ENCODE peak calls at places on chromosomes 2 and 18, in four cellular contexts. X, B, E and F are unnamed samples.

GRCh38 chr2:61017003-61017555 is 441 bp upstream of the PEX13 start:
- DNase-seq in X (peak), B (peak), E (peak), F (peak)

GRCh38 chr2:96832751-96833507 is 10.9 kb downstream of the ANKRD23 start:
- DNase-seq in X (no peak), B (peak), E (peak), F (peak)

GRCh38 chr2:205161156-205161555 is 521.1 kb upstream of the NRP2 start:
- DNase-seq in X (no peak), B (no peak), E (no peak), F (no peak)

GRCh38 chr18:68925268-68925667 is 127.4 kb downstream of the CCDC102B start:
- DNase-seq in X (no peak), B (no peak), E (no peak), F (peak)

GRCh38 chr2:178280261-178280852 is 86.0 kb downstream of the OSBPL6 start:
- DNase-seq in X (peak), B (peak), E (no peak), F (peak)

GRCh38 chr2:52964916-52965530 is 802.6 kb upstream of the CHAC2 start:
- DNase-seq in X (no peak), B (no peak), E (no peak), F (no peak)

GRCh38 chr18:13725566-13726227 is 661 bp downstream of the FAM210A start:
- DNase-seq in X (no peak), B (no peak), E (no peak), F (peak)

GRCh38 chr2:20759487-20759886 is 63.4 kb downstream of the LDAH start:
- DNase-seq in X (no peak), B (no peak), E (no peak), F (no peak)

GRCh38 chr2:15173506-15173905 is 387.6 kb downstream of the NBAS start:
- DNase-seq in X (no peak), B (no peak), E (no peak), F (no peak)

GRCh38 chr18:68284236-68284635 is 430.7 kb downstream of the TMX3 start:
- DNase-seq in X (no peak), B (no peak), E (no peak), F (no peak)

GRCh38 chr18:28176933-28177827 is at the start of gene CDH2:
- DNase-seq in X (no peak), B (peak), E (peak), F (peak)

GRCh38 chr2:44572196-44572900 is 210.6 kb downstream of the CAMKMT start:
- DNase-seq in X (no peak), B (peak), E (no peak), F (peak)

GRCh38 chr2:226800941-226801784 is 1.5 kb upstream of the IRS1 start:
- DNase-seq in X (peak), B (peak), E (peak), F (peak)

GRCh38 chr2:184599875-184600227 is 1.5 kb downstream of the ZNF804A start:
- DNase-seq in X (no peak), B (peak), E (no peak), F (peak)

GRCh38 chr2:215430528-215431187 is 5.2 kb downstream of the FN1 start:
- DNase-seq in X (no peak), B (peak), E (no peak), F (peak)

GRCh38 chr2:36441816-36442215 is 86.2 kb downstream of the CRIM1 start:
- DNase-seq in X (no peak), B (peak), E (no peak), F (peak)

GRCh38 chr2:175019566-175020327 is 14.6 kb upstream of the CHN1 start:
- DNase-seq in X (no peak), B (no peak), E (no peak), F (no peak)

GRCh38 chr2:144518744-144519596 is 949 bp downstream of the ZEB2 start:
- DNase-seq in X (no peak), B (no peak), E (no peak), F (peak)

GRCh38 chr2:128733450-128733849 is 414.8 kb upstream of the HS6ST1 start:
- DNase-seq in X (no peak), B (no peak), E (no peak), F (no peak)

GRCh38 chr2:234309431-234309830 is 187.4 kb downstream of the ARL4C start:
- DNase-seq in X (no peak), B (no peak), E (no peak), F (no peak)

GRCh38 chr2:223643310-223643709 is 41.1 kb upstream of the SCG2 start:
- DNase-seq in X (peak), B (no peak), E (no peak), F (no peak)

GRCh38 chr18:36391426-36392145 is 94.1 kb downstream of the FHOD3 start:
- DNase-seq in X (no peak), B (no peak), E (no peak), F (no peak)

GRCh38 chr2:105671156-105671555 is 73.6 kb upstream of the NCK2 start:
- DNase-seq in X (no peak), B (no peak), E (peak), F (peak)

GRCh38 chr2:47555368-47555767 is 152.4 kb downstream of the MSH2 start:
- DNase-seq in X (no peak), B (no peak), E (no peak), F (no peak)

GRCh38 chr2:74512744-74513604 is 1.3 kb upstream of the TLX2 start:
- DNase-seq in X (no peak), B (no peak), E (no peak), F (no peak)

GRCh38 chr2:118169359-118170005 is 81.2 kb downstream of the INSIG2 start:
- DNase-seq in X (no peak), B (peak), E (peak), F (no peak)

GRCh38 chr2:26767129-26767528 is 3.0 kb downstream of the SLC35F6 start:
- DNase-seq in X (no peak), B (no peak), E (no peak), F (no peak)

GRCh38 chr18:24584777-24585176 is 124.3 kb downstream of the HRH4 start:
- DNase-seq in X (no peak), B (no peak), E (no peak), F (no peak)

GRCh38 chr2:46375566-46376125 is 78.4 kb downstream of the EPAS1 start:
- DNase-seq in X (no peak), B (no peak), E (no peak), F (no peak)

GRCh38 chr2:64841462-64841861 is 147.7 kb upstream of the SLC1A4 start:
- DNase-seq in X (no peak), B (no peak), E (no peak), F (no peak)

GRCh38 chr18:23226386-23226785 is 91.1 kb downstream of the CABLES1 start:
- DNase-seq in X (peak), B (peak), E (no peak), F (no peak)

GRCh38 chr2:211027976-211028375 is 471.6 kb downstream of the CPS1 start:
- DNase-seq in X (no peak), B (no peak), E (no peak), F (no peak)

GRCh38 chr2:6626406-6627012 is 239.2 kb downstream of the CMPK2 start:
- DNase-seq in X (no peak), B (no peak), E (no peak), F (peak)

GRCh38 chr18:50594931-50595330 is 35.0 kb downstream of the MAPK4 start:
- DNase-seq in X (no peak), B (no peak), E (no peak), F (peak)

GRCh38 chr2:184564092-184564491 is 34.2 kb upstream of the ZNF804A start:
- DNase-seq in X (no peak), B (no peak), E (no peak), F (no peak)